ENCODE peak calls at places on chromosomes 13 and 19, in six cellular contexts. S is fibroblast of villous mesenchyme, A is bronchial epithelial cell, E is pancreas, C is psoas muscle, P is fibroblast of lung. O is an unnamed sample.
A peak's percentile ranks its signal among the peaks of the same experiment; 100 is the strongest.

GRCh38 chr13:45108716-45109706 is 11.3 kb upstream of the GTF2F2 start:
- DNase-seq in P (peak; percentile 19), S (peak; percentile 59), C (no peak), A (no peak), E (no peak), O (no peak)

GRCh38 chr13:98909016-98909415 is 68.8 kb downstream of the DOCK9 start:
- DNase-seq in S (no peak), C (no peak), A (peak; percentile 89), P (no peak), E (no peak), O (peak; percentile 18)

GRCh38 chr13:92414851-92415250 is 811.8 kb upstream of the GPC6 start:
- DNase-seq in E (no peak), S (no peak), A (no peak), C (no peak), P (no peak), O (no peak)

GRCh38 chr13:106349080-106349841 is 186.2 kb downstream of the EFNB2 start:
- DNase-seq in S (no peak), A (peak; percentile 85), E (no peak), C (no peak), P (no peak), O (no peak)

GRCh38 chr13:26895081-26895807 is 134.7 kb upstream of the GPR12 start:
- DNase-seq in E (no peak), S (no peak), C (no peak), A (no peak), P (no peak), O (no peak)

GRCh38 chr19:46748325-46749109 is 2.3 kb upstream of the STRN4 start:
- DNase-seq in S (peak; percentile 71), E (no peak), A (peak; percentile 40), C (peak; percentile 82), P (peak; percentile 71), O (peak; percentile 76)

GRCh38 chr19:55472463-55472862 is 4.0 kb upstream of the ZNF628 start:
- DNase-seq in E (no peak), A (peak; percentile 60), P (peak; percentile 37), S (peak; percentile 52), C (no peak), O (peak; percentile 60)

GRCh38 chr13:108214511-108215383 is 589 bp downstream of the LIG4 start:
- DNase-seq in P (no peak), C (peak; percentile 57), A (peak; percentile 26), S (no peak), E (no peak), O (no peak)

GRCh38 chr19:1361601-1362384 is 21.9 kb upstream of the NDUFS7 start:
- DNase-seq in P (peak; percentile 80), C (no peak), A (peak; percentile 29), S (peak; percentile 59), E (no peak), O (peak; percentile 63)

GRCh38 chr13:32116210-32116609 is 84.6 kb downstream of the FRY start:
- DNase-seq in S (peak; percentile 33), A (no peak), E (no peak), C (no peak), P (no peak), O (peak; percentile 7)

GRCh38 chr13:30734434-30734833 is 909 bp upstream of the ALOX5AP start:
- DNase-seq in C (no peak), P (peak; percentile 30), S (no peak), E (no peak), A (peak; percentile 88), O (peak; percentile 71)

GRCh38 chr13:20616059-20616797 is 49.3 kb downstream of the IFT88 start:
- DNase-seq in C (no peak), E (no peak), P (peak; percentile 88), S (peak; percentile 75), A (peak; percentile 95), O (peak; percentile 75)

DNA sequence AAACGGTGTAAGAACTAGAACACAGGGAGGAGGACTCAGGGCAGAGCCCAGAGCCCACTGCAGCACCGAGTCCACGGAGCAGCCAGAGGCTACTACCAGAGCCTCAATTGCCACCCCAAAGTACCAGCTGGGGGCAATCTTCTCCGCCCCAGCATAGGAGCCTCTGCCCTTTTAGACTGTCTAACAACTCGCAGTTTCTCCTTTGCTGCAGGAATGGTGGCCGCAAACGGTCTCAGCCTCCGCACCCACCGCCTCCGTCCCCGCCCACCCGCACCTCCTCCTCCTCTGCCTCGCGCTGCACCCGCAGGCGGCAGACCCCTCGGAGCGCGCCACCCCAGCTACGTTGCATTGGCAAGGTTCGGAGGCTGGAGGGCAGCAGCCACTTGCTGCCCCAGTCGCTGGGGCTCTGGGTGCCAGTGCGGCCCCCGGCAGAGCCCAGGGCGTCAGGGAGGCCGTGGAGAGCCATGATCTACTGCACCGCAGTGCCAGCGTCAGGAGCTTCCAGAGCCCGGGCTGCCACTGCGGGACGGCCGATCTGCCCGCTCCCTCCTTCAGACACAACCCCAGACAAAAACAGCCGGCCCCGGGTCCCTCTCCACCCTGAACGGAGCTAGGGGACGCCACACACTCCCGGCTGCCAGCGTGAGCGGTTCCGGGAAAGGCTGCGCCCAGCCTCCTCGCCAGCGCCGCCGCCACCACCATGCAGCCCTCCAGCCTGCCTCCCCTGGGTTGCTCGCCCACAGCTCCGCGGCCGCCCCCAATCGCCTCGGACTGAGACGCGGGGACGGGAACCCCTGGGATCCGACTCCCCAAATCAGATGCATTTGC is 1.8 kb downstream of the FGF14 start:
- DNase-seq in E (peak; percentile 11), P (peak; percentile 18), A (no peak), S (no peak), C (peak; percentile 48), O (no peak)
- TF ChIP-seq CTCF in E (no peak), P (peak; percentile 30), A (peak; percentile 4), S (no peak), C (peak; percentile 4), O (no peak)

DNA sequence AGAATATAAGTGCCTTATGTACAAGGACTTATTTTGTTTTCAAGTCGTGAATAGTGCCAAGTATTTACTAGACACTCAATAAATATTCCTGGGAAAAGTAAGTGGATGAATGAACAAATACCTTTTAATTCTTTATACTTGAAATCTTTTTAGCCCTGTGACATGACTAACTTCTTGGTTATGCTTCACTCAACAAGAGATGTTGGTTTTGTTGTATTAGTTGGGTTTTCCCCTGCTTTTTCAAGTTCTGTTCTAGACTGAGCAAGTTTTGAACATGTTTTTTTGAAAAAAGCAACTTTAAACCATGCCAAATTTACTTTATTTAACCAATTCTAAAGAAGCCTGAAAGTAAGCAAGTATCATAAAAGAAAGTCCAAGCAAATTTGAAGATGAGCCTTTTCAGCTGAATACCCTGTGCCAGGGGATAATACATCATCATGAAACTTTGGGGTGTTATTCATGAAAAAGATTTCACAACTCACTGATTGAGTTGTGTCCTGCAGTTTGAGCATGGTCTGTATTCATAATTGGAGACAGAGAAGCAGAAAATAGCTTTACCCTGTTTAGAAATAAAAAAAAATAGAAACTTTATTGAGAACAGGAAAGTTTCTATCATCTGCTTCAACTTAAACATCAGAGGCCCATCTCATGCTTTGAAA is 11.1 kb downstream of the LMO7 start:
- DNase-seq in S (no peak), E (no peak), A (peak; percentile 52), C (no peak), P (no peak), O (no peak)
- H3K4me3 ChIP-seq in S (no peak overlapping the region), E (no peak overlapping the region), A (no peak overlapping the region), C (no peak overlapping the region), P (no peak overlapping the region), O (no peak overlapping the region)

DNA sequence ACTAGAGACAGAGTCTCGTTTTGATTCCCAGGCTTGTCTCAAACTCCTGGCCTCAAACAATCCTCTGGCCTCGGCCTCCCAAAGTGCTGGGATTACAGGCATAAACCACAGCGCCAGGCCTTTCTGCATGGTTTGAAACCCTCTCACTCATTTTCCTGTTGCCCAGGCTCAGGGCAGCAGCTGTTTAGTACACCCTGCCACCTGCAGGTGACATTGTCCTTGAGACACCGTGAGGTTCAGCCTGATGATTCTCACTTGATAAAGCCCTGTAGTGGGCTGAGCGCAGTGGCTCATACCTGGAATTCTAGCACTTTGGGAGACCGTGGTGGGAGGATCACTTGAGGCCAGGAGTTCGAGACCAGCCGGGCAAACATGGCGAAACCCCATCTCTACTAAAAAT is 12.5 kb downstream of the IL12RB1 start:
- DNase-seq in E (no peak), P (no peak), A (no peak), C (no peak), S (no peak), O (no peak)
- TF ChIP-seq CTCF in E (no peak), P (no peak), A (peak; percentile 9), C (no peak), S (no peak), O (no peak)

GRCh38 chr19:14614099-14614412 is 31.2 kb downstream of the CLEC17A start:
- DNase-seq in A (no peak), P (no peak), S (no peak), C (no peak), E (no peak), O (no peak)

GRCh38 chr19:14616310-14616870 is 33.5 kb downstream of the CLEC17A start:
- DNase-seq in S (no peak), E (no peak), P (no peak), A (no peak), C (no peak), O (no peak)

GRCh38 chr19:14615628-14616027 is 32.7 kb downstream of the CLEC17A start:
- DNase-seq in P (no peak), E (no peak), A (no peak), C (no peak), S (no peak), O (no peak)

GRCh38 chr19:14619404-14619803 is 36.5 kb downstream of the CLEC17A start:
- DNase-seq in P (no peak), A (no peak), C (no peak), S (no peak), E (no peak), O (no peak)
- H3K4me3 ChIP-seq in P (no peak overlapping the region), A (no peak overlapping the region), C (no peak overlapping the region), S (no peak overlapping the region), E (no peak overlapping the region), O (no peak overlapping the region)

GRCh38 chr19:35139618-35139943 is 957 bp downstream of the FXYD1 start:
- DNase-seq in A (no peak), P (no peak), C (no peak), E (peak; percentile 22), S (no peak), O (no peak)
- TF ChIP-seq CTCF in A (peak; percentile 2), P (no peak), C (peak; percentile 19), E (no peak), S (no peak), O (no peak)

DNA sequence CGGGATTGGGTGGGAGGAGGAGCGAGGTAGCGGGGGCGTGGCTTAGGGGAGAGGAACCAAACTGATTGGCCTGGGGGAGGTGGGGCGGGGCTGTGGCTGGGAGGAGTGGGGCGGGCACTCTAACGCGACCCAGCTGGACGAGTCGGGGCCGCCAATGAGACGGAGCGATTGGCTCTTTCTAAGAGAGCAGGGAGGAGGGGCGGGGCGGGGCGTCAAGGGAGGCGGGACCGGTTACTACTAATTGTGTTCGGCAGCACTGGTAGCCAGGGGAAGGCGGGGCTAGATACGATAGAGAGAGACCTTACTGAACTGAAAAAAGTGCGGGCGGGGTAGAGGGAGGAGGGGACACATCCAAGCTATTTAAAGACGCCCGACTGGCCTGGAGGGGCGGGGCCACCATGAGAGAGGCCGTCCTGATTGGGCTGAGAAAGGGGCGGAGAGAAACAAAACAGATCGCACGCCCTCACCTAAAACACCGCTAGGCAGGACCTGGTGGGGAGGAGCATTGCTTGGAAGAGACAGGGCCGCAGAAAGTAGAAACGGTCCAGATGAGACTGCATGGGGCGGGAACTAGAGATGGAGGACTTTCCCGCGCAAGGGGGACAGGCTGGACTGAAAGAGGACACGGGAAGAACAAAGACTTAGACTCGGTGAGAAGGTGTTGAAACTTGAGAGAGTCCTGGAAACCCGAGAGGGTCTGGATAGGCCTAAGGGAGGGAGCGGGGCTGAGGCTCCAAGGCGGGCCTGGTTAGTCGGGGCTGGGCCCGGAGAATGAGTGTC is at the start of gene KCNC3:
- DNase-seq in S (peak; percentile 89), P (peak; percentile 83), A (peak; percentile 67), C (peak; percentile 100), E (peak; percentile 100), O (peak; percentile 71)
- H3K4me3 ChIP-seq in S (peak within 1 kb of the TSS; percentile 25), P (no peak within 1 kb of the TSS), A (peak within 1 kb of the TSS; percentile 12), C (peak within 1 kb of the TSS; percentile 65), E (peak within 1 kb of the TSS; percentile 21), O (no peak within 1 kb of the TSS)